ENCODE peak calls at places on chromosomes 16 and 17, in seven cellular contexts. Q is central memory CD4-positive, alpha-beta T cell; D is activated gamma-delta T cell treated with Interleukin-2 at 50 U/mL for 16 hours; S is NCI-H1092 treated with DMSO at 0.1 percent for 48 hours; C is astrocyte of the spinal cord; R is cardiac fibroblast; Z is uterus. Y is an unnamed sample.

GRCh38 chr16:85998178-85998867 is 99.4 kb downstream of the IRF8 start:
- DNase-seq in R (no peak), Q (no peak), D (no peak), Z (no peak), C (no peak), S (no peak), Y (no peak)

GRCh38 chr17:39927928-39928867 is 666 bp downstream of the LRRC3C start:
- DNase-seq in Z (peak), R (peak), D (no peak), S (no peak), Q (no peak), C (no peak), Y (no peak)

GRCh38 chr17:19659366-19660177 is 11.0 kb downstream of the ALDH3A2 start:
- DNase-seq in C (no peak), D (no peak), Q (no peak), R (no peak), S (no peak), Z (no peak), Y (no peak)

GRCh38 chr17:22203208-22203715 is 510.9 kb downstream of the KCNJ18 start:
- DNase-seq in Z (no peak), S (no peak), D (no peak), R (no peak), C (no peak), Q (no peak), Y (no peak)

GRCh38 chr17:40363480-40363838 is 1.1 kb downstream of the GJD3 start:
- DNase-seq in Q (no peak), D (no peak), C (peak), Z (no peak), S (no peak), R (peak), Y (no peak)

GRCh38 chr17:82531431-82531881 is 11.9 kb downstream of the FOXK2 start:
- DNase-seq in D (no peak), R (peak), Z (no peak), C (peak), Q (no peak), S (no peak), Y (peak)

GRCh38 chr17:77286641-77287431 is 146.1 kb downstream of the SEC14L1 start:
- DNase-seq in D (no peak), Z (no peak), S (peak), R (peak), Q (no peak), C (peak), Y (peak)

GRCh38 chr16:85615014-85615851 is 2.1 kb downstream of the GSE1 start:
- DNase-seq in S (no peak), R (no peak), Q (no peak), D (peak), C (no peak), Z (no peak), Y (peak)

GRCh38 chr17:49552070-49552751 is 23.5 kb upstream of the NXPH3 start:
- DNase-seq in R (peak), Q (no peak), S (no peak), D (no peak), Z (no peak), C (no peak), Y (peak)

GRCh38 chr16:69763557-69763942 is 1.4 kb downstream of the WWP2 start:
- DNase-seq in D (no peak), S (no peak), Z (no peak), R (no peak), C (no peak), Q (no peak), Y (no peak)

GRCh38 chr16:19753815-19754643 is 36.0 kb downstream of the IQCK start:
- DNase-seq in Q (no peak), R (peak), Z (no peak), C (peak), S (no peak), D (no peak), Y (no peak)

GRCh38 chr17:4307179-4307930 is 43.6 kb upstream of the ANKFY1 start:
- DNase-seq in S (no peak), Z (no peak), Q (no peak), R (no peak), D (no peak), C (no peak), Y (no peak)

GRCh38 chr16:82152641-82153094 is 17.4 kb downstream of the MPHOSPH6 start:
- DNase-seq in Q (no peak), Z (peak), R (no peak), D (no peak), S (no peak), C (peak), Y (no peak)

GRCh38 chr16:14399397-14400284 is 230.4 kb downstream of the PARN start:
- DNase-seq in S (no peak), Z (peak), R (peak), D (no peak), C (peak), Q (no peak), Y (peak)

GRCh38 chr16:116015-116414 is 22.5 kb downstream of the NPRL3 start:
- DNase-seq in R (no peak), C (no peak), Q (no peak), D (no peak), S (no peak), Z (no peak), Y (no peak)

GRCh38 chr16:84754353-84754856 is 54.6 kb downstream of the USP10 start:
- DNase-seq in Q (peak), R (peak), C (peak), S (peak), Z (peak), D (peak), Y (peak)